ENCODE peak calls at places on chromosomes 13 and 19, in six cellular contexts. N is A549, O is uterus, E is stomach, C is vagina, Y is heart left ventricle. F is an unnamed sample.

GRCh38 chr13:32824061-32824460 is 192.2 kb upstream of the KL start:
- DNase-seq in N (no peak), O (no peak), E (no peak), C (no peak), Y (no peak), F (no peak)

GRCh38 chr13:73365681-73366080 is 306.9 kb downstream of the KLF5 start:
- DNase-seq in N (peak), O (no peak), E (no peak), C (no peak), Y (no peak), F (no peak)

GRCh38 chr13:23323946-23324709 is 109.4 kb downstream of the SACS start:
- DNase-seq in N (no peak), O (no peak), E (no peak), C (no peak), Y (no peak), F (no peak)

GRCh38 chr19:19276386-19276785 is 3.3 kb upstream of the TM6SF2 start:
- DNase-seq in N (no peak), O (no peak), E (no peak), C (no peak), Y (no peak), F (no peak)

GRCh38 chr19:30387311-30388115 is 15.3 kb downstream of the ZNF536 start:
- DNase-seq in N (no peak), O (no peak), E (no peak), C (peak), Y (peak), F (no peak)

GRCh38 chr13:108070491-108070890 is 144.8 kb downstream of the LIG4 start:
- DNase-seq in N (no peak), O (no peak), E (no peak), C (no peak), Y (no peak), F (no peak)

GRCh38 chr13:31670831-31671617 is 68.3 kb upstream of the RXFP2 start:
- DNase-seq in N (no peak), O (no peak), E (no peak), C (no peak), Y (no peak), F (no peak)

GRCh38 chr13:92074658-92075057 is 676.2 kb downstream of the GPC5 start:
- DNase-seq in N (no peak), O (no peak), E (no peak), C (no peak), Y (no peak), F (no peak)

GRCh38 chr13:89982406-89983085 is 1364.9 kb upstream of the MIR17HG start:
- DNase-seq in N (no peak), O (no peak), E (no peak), C (no peak), Y (no peak), F (no peak)

GRCh38 chr19:17347361-17347760 is 10.0 kb downstream of the GTPBP3 start:
- DNase-seq in N (no peak), O (peak), E (no peak), C (no peak), Y (no peak), F (no peak)

GRCh38 chr19:10412257-10412977 is 7.9 kb upstream of the PDE4A start:
- DNase-seq in N (no peak), O (no peak), E (no peak), C (no peak), Y (no peak), F (no peak)

GRCh38 chr13:32553720-32554119 is 15.1 kb upstream of the N4BP2L2 start:
- DNase-seq in N (no peak), O (no peak), E (no peak), C (no peak), Y (no peak), F (no peak)

GRCh38 chr19:13983213-13983889 is 22.8 kb downstream of the RFX1 start:
- DNase-seq in N (no peak), O (no peak), E (no peak), C (no peak), Y (no peak), F (no peak)

GRCh38 chr13:69579351-69579750 is 528.3 kb upstream of the ATXN8OS start:
- DNase-seq in N (no peak), O (no peak), E (no peak), C (no peak), Y (no peak), F (no peak)

GRCh38 chr19:16262618-16263017 is 62.0 kb upstream of the KLF2 start:
- DNase-seq in N (no peak), O (no peak), E (peak), C (no peak), Y (no peak), F (peak)

GRCh38 chr13:50357586-50358118 is 342.4 kb downstream of the KCNRG start:
- DNase-seq in N (no peak), O (peak), E (peak), C (no peak), Y (peak), F (peak)

GRCh38 chr19:39679056-39679790 is 23.5 kb downstream of the LGALS16 start:
- DNase-seq in N (no peak), O (no peak), E (no peak), C (no peak), Y (no peak), F (no peak)

GRCh38 chr19:39448271-39448670 is 2.9 kb downstream of the SUPT5H start:
- DNase-seq in N (no peak), O (no peak), E (no peak), C (no peak), Y (no peak), F (no peak)

GRCh38 chr13:25222740-25223139 is 50.7 kb upstream of the AMER2 start:
- DNase-seq in N (no peak), O (no peak), E (no peak), C (no peak), Y (no peak), F (no peak)

GRCh38 chr13:73996569-73996968 is 137.6 kb downstream of the KLF12 start:
- DNase-seq in N (no peak), O (no peak), E (no peak), C (no peak), Y (no peak), F (no peak)

GRCh38 chr13:47332149-47332548 is 435.3 kb upstream of the HTR2A start:
- DNase-seq in N (no peak), O (no peak), E (no peak), C (no peak), Y (no peak), F (no peak)

GRCh38 chr19:18557474-18558201 is at the start of gene KXD1:
- DNase-seq in N (peak), O (peak), E (peak), C (no peak), Y (peak), F (peak)

GRCh38 chr13:77975358-77976042 is 56.9 kb upstream of the EDNRB start:
- DNase-seq in N (no peak), O (no peak), E (no peak), C (no peak), Y (no peak), F (peak)

GRCh38 chr19:18590273-18591272 is 2.0 kb downstream of the REX1BD start:
- DNase-seq in N (peak), O (no peak), E (no peak), C (no peak), Y (peak), F (peak)

GRCh38 chr13:113667771-113668490 is 912 bp downstream of the GRK1 start:
- DNase-seq in N (no peak), O (peak), E (peak), C (no peak), Y (no peak), F (no peak)

GRCh38 chr19:4233282-4233853 is 4.0 kb downstream of the EBI3 start:
- DNase-seq in N (no peak), O (no peak), E (peak), C (no peak), Y (peak), F (no peak)

GRCh38 chr19:49690656-49691242 is at the start of gene CPT1C:
- DNase-seq in N (no peak), O (peak), E (peak), C (no peak), Y (peak), F (no peak)

GRCh38 chr13:52454459-52454824 is 836 bp upstream of the CKAP2 start:
- DNase-seq in N (no peak), O (no peak), E (no peak), C (no peak), Y (no peak), F (peak)

GRCh38 chr13:50901701-50902100 is 7.9 kb upstream of the RNASEH2B start:
- DNase-seq in N (no peak), O (peak), E (no peak), C (no peak), Y (no peak), F (no peak)

GRCh38 chr19:35083678-35084077 is 31.9 kb upstream of the FXYD3 start:
- DNase-seq in N (no peak), O (no peak), E (no peak), C (no peak), Y (no peak), F (no peak)

GRCh38 chr13:79451500-79451962 is 29.4 kb upstream of the NDFIP2 start:
- DNase-seq in N (peak), O (no peak), E (no peak), C (no peak), Y (no peak), F (peak)

GRCh38 chr19:4374451-4375163 is 25.7 kb downstream of the SH3GL1 start:
- DNase-seq in N (peak), O (peak), E (peak), C (no peak), Y (peak), F (peak)

GRCh38 chr19:5563941-5564612 is 3.7 kb downstream of the TINCR start:
- DNase-seq in N (peak), O (no peak), E (no peak), C (no peak), Y (no peak), F (no peak)

GRCh38 chr19:24029941-24030636 is 56.9 kb upstream of the ZNF254 start:
- DNase-seq in N (no peak), O (no peak), E (no peak), C (no peak), Y (no peak), F (no peak)

GRCh38 chr13:27969073-27969865 is at the start of gene CDX2:
- DNase-seq in N (no peak), O (no peak), E (peak), C (no peak), Y (no peak), F (no peak)

GRCh38 chr13:73521291-73521626 is 462.5 kb downstream of the KLF5 start:
- DNase-seq in N (no peak), O (no peak), E (no peak), C (no peak), Y (no peak), F (no peak)

GRCh38 chr19:19137556-19138109 is 645 bp downstream of the TMEM161A start:
- DNase-seq in N (no peak), O (no peak), E (no peak), C (no peak), Y (no peak), F (no peak)

GRCh38 chr19:55046975-55047622 is 9.0 kb upstream of the GP6 start:
- DNase-seq in N (no peak), O (no peak), E (no peak), C (no peak), Y (no peak), F (no peak)

GRCh38 chr19:55042344-55042678 is 4.2 kb upstream of the GP6 start:
- DNase-seq in N (no peak), O (no peak), E (no peak), C (no peak), Y (no peak), F (no peak)

GRCh38 chr19:55044286-55044685 is 6.2 kb upstream of the GP6 start:
- DNase-seq in N (no peak), O (no peak), E (no peak), C (no peak), Y (no peak), F (no peak)

GRCh38 chr19:55042688-55043087 is 4.6 kb upstream of the GP6 start:
- DNase-seq in N (no peak), O (no peak), E (no peak), C (no peak), Y (no peak), F (no peak)

DNA sequence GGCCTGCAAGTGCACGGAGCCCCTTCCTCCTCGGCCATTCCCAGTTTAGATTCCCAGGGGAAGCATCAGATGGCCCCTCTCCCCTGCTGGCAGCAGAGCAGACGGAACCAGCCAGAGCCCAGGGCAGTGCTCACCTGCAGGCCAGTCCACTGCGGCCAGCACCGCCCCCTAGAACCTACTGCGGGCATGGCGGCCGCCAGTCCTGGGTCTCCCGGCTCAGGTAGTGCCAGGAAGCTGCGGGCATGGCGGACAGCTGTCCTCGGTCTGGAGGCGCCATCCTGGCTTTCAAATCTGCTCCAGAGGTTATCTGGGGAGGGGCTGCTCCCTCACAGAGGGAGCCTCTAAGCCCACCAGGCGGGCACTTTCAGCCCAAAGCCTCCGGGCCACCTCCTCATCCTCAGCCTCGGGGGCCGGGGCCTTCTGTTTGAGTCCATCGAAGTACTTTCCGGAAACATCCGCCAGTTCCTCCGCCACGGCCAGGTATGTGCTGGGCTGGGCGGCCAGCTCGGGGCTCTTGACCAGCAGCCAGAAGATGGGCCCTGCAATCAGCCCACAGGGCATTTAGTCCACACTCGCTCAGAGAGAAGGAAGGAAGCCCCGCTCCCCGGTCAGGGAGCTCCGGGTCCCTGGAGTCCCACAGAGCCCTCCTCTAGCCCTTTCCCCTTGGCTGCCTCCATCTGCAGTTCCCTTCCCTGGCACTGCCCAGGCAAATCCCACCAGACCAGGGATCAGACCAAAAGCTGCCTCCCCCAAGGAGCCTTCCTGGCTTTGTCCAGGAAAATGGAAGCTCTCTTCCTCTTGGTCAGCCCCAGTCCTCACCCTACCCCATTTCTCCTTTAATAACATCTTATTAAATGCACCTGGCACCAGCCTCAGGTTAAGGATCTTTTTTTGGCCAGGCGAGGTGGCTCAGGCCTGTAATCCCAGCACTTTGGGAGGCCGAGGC is 7.0 kb upstream of the GP6 start:
- DNase-seq in N (no peak), O (no peak), E (no peak), C (no peak), Y (no peak), F (no peak)
- TF ChIP-seq POLR2A in N (no peak), O (no peak), E (no peak), C (no peak), Y (no peak), F (no peak)

GRCh38 chr19:55545913-55546495 is 661 bp upstream of the SBK3 start:
- DNase-seq in N (no peak), O (no peak), E (no peak), C (no peak), Y (peak), F (no peak)
- TF ChIP-seq POLR2A in N (no peak), O (no peak), E (no peak), C (no peak), Y (no peak), F (no peak)

DNA sequence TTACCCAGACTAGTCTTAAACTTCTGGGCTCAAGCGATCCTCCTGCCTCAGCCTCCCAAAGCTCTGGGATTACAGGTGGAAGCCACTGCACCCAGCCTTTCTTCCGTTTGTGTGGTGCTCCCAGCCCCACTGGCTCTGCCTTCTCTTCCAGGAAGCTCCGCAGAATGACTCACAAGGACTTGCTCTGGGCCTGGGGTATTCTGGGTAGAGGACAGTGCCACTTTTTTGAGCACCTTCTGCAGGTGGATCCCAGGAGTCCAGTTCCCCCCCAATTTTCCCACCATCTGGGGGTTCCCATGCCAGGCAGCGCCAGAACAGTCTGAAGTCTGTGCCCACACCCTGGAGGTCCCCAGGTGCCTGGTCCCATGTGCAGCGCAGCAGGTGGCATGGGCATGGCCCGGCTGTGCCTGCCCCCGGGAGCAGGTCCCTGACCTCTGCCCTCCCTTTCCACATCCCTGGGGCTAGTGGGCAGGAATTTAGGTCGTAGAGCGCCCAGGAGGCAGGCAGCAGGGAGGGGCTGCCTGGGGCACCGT is 1.6 kb downstream of the REEP6 start:
- DNase-seq in N (no peak), O (no peak), E (no peak), C (no peak), Y (no peak), F (no peak)
- TF ChIP-seq POLR2A in N (no peak), O (no peak), E (no peak), C (no peak), Y (no peak), F (no peak)

DNA sequence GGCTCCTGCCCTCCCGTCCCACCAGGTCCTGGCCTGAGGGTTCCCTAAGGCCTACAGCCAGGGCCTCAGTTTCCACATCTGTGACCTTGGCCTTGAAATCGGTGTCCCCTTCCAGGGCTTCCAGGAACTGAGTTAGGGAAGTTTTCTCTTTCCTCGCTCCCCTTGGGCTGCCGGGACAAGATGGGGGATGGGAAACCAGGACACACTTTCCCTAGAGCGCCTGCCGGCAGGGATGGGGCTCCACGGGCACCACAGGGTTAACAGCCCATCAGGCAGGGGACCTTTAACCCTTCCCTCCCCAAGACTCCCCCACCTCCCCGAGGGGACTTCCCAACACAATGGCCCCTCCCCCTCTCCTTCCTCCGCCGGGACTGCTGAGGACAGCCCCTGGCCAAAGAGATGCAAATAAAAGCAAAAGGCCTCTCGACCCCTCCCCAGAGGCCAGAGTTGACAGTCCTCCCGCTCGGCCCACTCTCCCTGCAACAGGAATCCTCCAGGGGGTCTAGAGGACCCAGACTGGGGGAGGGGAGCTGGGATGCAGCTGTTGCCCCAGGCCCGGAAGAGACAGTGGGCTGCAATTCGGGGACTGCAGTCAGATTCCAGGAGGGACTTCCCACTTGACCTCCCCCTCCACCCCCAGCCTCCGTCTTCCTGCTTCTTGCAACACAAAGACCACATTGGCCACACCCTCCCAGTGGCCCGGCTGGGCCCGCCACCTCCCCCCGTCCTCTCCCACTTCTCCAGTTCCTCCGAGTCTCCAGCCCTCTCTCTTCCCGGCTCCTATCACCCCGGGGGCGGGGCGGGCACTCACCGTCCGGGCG is 3.4 kb downstream of the BBC3 start:
- DNase-seq in N (peak), O (peak), E (peak), C (no peak), Y (peak), F (peak)
- TF ChIP-seq POLR2A in N (peak), O (peak), E (no peak), C (no peak), Y (no peak), F (peak)

GRCh38 chr19:54188224-54188871 is 1.0 kb downstream of the MBOAT7 start:
- DNase-seq in N (no peak), O (peak), E (no peak), C (no peak), Y (no peak), F (peak)
- TF ChIP-seq POLR2A in N (no peak), O (no peak), E (no peak), C (no peak), Y (no peak), F (no peak)

GRCh38 chr19:8444677-8445487 is at the start of gene HNRNPM:
- DNase-seq in N (peak), O (peak), E (peak), C (peak), Y (peak), F (peak)
- TF ChIP-seq POLR2A in N (peak), O (peak), E (no peak), C (no peak), Y (peak), F (peak)